ENCODE peak calls at places on chromosomes 1 and 21, in eight cellular contexts. W is neural progenitor cell, B is PC-3, U is OCI-LY7, N is GM23248, H is hepatocyte, A is SK-N-SH, L is MM.1S. Z is an unnamed sample.

GRCh38 chr21:15233611-15234010 is 168.8 kb upstream of the NRIP1 start:
- DNase-seq in L (no peak), N (no peak), U (no peak), H (no peak), B (no peak), A (no peak), W (no peak), Z (no peak)

GRCh38 chr1:230422221-230422981 is 3.7 kb downstream of the PGBD5 start:
- DNase-seq in W (peak; percentile 33), H (no peak), N (no peak), B (no peak), L (no peak), U (no peak), A (no peak), Z (no peak)

GRCh38 chr21:45541221-45542039 is 810 bp downstream of the SLC19A1 start:
- DNase-seq in L (peak; percentile 94), B (peak; percentile 74), N (peak; percentile 74), U (peak; percentile 68), W (no peak), A (peak; percentile 95), H (peak; percentile 67), Z (peak; percentile 31)

GRCh38 chr1:9079980-9080703 is 10.7 kb upstream of the SLC2A5 start:
- DNase-seq in B (no peak), L (peak; percentile 95), U (peak; percentile 94), N (no peak), W (no peak), H (no peak), A (no peak), Z (no peak)

GRCh38 chr1:85579619-85580018 is 942 bp upstream of the CCN1 start:
- DNase-seq in H (no peak), W (peak; percentile 60), L (no peak), U (no peak), A (no peak), N (peak; percentile 78), B (peak; percentile 75), Z (no peak)

GRCh38 chr1:180168786-180169640 is 14.3 kb downstream of the QSOX1 start:
- DNase-seq in B (peak; percentile 39), H (peak; percentile 69), U (peak; percentile 53), W (peak; percentile 68), L (peak; percentile 43), A (peak; percentile 78), N (peak; percentile 58), Z (no peak)

GRCh38 chr1:229058111-229058551 is 212.8 kb upstream of the RAB4A start:
- DNase-seq in L (no peak), N (no peak), W (no peak), H (no peak), U (no peak), A (peak; percentile 30), B (no peak), Z (no peak)

GRCh38 chr21:43600642-43601397 is 58.5 kb downstream of the HSF2BP start:
- DNase-seq in W (no peak), L (no peak), A (peak; percentile 39), B (peak; percentile 92), N (peak; percentile 91), U (no peak), H (peak; percentile 49), Z (no peak)

GRCh38 chr1:245822997-245823396 is 668.2 kb downstream of the KIF26B start:
- DNase-seq in A (no peak), B (peak; percentile 89), U (no peak), L (no peak), N (peak; percentile 94), W (no peak), H (peak; percentile 16), Z (no peak)

GRCh38 chr1:37478451-37478871 is 4.1 kb downstream of the ZC3H12A start:
- DNase-seq in A (no peak), U (no peak), B (peak; percentile 71), N (peak; percentile 93), H (peak; percentile 22), L (no peak), W (no peak), Z (no peak)

GRCh38 chr1:50976890-50977574 is 7.0 kb downstream of the CDKN2C start:
- DNase-seq in H (no peak), B (peak; percentile 52), U (peak; percentile 65), L (peak; percentile 23), N (peak; percentile 80), A (peak; percentile 66), W (peak; percentile 48), Z (no peak)

GRCh38 chr1:52288286-52288685 is 77.7 kb downstream of the CC2D1B start:
- DNase-seq in U (no peak), L (no peak), N (peak; percentile 54), B (peak; percentile 1), A (no peak), H (no peak), W (no peak), Z (peak; percentile 60)

GRCh38 chr21:33360281-33360680 is 35.5 kb downstream of the IFNAR1 start:
- DNase-seq in H (no peak), N (peak; percentile 81), B (peak; percentile 59), U (no peak), L (no peak), W (no peak), A (no peak), Z (no peak)

GRCh38 chr1:1083181-1084027 is 9.3 kb upstream of the RNF223 start:
- DNase-seq in A (no peak), N (no peak), U (no peak), B (no peak), L (no peak), H (no peak), W (no peak), Z (no peak)

GRCh38 chr1:207069059-207069458 is 16.0 kb downstream of the PFKFB2 start:
- DNase-seq in W (no peak), N (no peak), B (no peak), L (no peak), H (no peak), A (no peak), U (no peak), Z (no peak)

GRCh38 chr1:19452221-19452663 is 33.1 kb downstream of the CAPZB start:
- DNase-seq in U (no peak), N (peak; percentile 97), B (no peak), A (no peak), L (no peak), H (no peak), W (no peak), Z (no peak)

GRCh38 chr1:24606296-24606605 is 36.9 kb upstream of the SRRM1 start:
- DNase-seq in U (no peak), H (no peak), A (no peak), L (no peak), W (no peak), N (no peak), B (no peak), Z (no peak)

DNA sequence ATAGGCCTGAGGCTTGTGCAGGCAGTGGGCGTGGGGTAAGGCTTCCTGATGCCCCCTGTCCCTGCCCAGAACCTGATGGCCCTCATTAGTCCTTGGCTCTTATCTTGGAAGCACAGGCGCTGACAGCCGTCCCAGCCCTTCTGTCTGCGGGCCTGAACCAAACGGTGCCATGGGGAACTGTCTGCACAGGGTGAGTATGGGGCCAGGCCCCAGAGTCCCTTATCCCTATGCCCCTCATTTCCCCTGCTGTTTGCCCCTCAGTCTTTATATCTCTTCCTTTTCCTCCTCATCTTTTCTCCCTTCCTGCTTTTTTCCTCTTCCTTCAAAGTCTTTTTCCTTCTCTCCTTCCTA is at the start of gene ACKR1:
- DNase-seq in U (no peak), W (no peak), L (no peak), H (no peak), B (no peak), A (no peak), N (no peak), Z (no peak)
- H3K9me3 ChIP-seq in U (no peaks in the 10 kb centered on the region), W (no peaks in the 10 kb centered on the region), L (no peaks in the 10 kb centered on the region), H (no peaks in the 10 kb centered on the region), B (no peaks in the 10 kb centered on the region), A (no peaks in the 10 kb centered on the region), N (no peaks in the 10 kb centered on the region), Z (no peaks in the 10 kb centered on the region)

DNA sequence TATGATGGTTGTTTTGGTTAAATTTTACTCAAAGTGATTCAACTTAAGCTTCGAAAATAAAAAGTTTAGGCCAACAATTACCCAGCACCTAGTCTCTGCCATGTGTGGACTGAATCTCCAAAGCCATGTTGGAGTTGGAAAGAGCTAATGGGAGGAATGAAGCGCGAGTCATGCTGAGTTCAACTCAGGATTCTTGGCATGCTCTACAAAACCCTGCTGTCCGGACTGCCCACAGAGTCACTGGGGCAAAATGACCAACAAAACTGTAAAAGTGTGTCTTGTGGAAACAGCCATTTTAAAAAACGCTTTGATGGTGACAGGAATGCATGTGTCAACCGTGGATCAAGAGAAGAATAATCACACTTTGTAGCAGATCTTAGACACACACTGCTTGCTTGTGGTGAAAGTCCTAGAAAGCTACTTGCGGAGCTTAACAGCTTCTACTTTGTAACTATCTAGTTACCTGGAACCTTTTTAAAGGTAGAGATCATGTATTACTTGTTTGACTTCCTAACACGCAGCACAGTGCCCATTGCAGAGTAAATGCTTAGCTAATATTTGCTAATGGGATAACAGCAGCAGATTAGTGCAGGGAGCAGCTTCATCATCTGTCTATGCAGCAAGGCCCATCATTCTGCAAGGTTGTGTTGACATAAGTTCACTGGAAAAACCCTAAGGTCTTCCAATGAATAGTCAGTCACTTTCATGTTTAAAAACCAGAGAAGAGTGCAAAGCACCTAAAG is 7.0 kb upstream of the GBP6 start:
- DNase-seq in H (peak; percentile 31), B (peak; percentile 48), W (no peak), N (peak; percentile 84), A (no peak), L (no peak), U (no peak), Z (no peak)
- TF ChIP-seq EZH2phosphoT487 in H (peak; percentile 77), B (no peak), W (no peak), N (no peak), A (no peak), L (no peak), U (no peak), Z (no peak)

GRCh38 chr1:22098752-22099151 is 44.1 kb downstream of the WNT4 start:
- DNase-seq in U (no peak), A (no peak), W (no peak), N (no peak), H (no peak), L (no peak), B (no peak), Z (no peak)
- H3K9me3 ChIP-seq in U (no peaks in the 10 kb centered on the region), A (no peaks in the 10 kb centered on the region), W (no peaks in the 10 kb centered on the region), N (no peaks in the 10 kb centered on the region), H (no peaks in the 10 kb centered on the region), L (no peaks in the 10 kb centered on the region), B (no peaks in the 10 kb centered on the region), Z (no peaks in the 10 kb centered on the region)

DNA sequence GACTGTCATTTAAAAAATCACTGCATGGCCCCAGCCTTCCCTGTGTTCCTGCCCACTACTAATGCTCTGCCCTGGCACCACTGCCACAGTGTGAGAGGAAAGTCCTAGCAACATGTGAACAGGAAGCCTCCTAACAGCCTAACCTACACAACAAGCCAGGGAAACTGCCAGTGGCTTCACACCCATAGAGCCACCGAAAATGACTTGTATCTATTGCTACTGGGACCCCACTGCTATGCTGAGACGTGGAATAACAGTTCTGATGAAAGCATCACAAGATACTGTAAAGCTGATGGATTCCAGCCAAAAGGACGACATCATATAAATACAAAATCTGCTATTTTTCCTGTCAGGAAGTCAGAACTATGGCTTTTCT is 74.9 kb downstream of the JAK1 start:
- DNase-seq in N (peak; percentile 40), L (no peak), A (no peak), H (no peak), B (no peak), W (no peak), U (no peak), Z (no peak)
- TF ChIP-seq EZH2phosphoT487 in N (no peak), L (no peak), A (no peak), H (no peak), B (no peak), W (no peak), U (no peak), Z (no peak)

GRCh38 chr1:165874643-165875042 is 47.2 kb downstream of the UCK2 start:
- DNase-seq in N (no peak), W (no peak), A (no peak), U (no peak), H (no peak), B (no peak), L (no peak), Z (no peak)
- H3K9me3 ChIP-seq in N (no peaks in the 10 kb centered on the region), W (peaks cover 16% of the 10 kb centered on the region), A (no peaks in the 10 kb centered on the region), U (peaks cover 7% of the 10 kb centered on the region), H (no peaks in the 10 kb centered on the region), B (no peaks in the 10 kb centered on the region), L (no peaks in the 10 kb centered on the region), Z (peaks cover 7% of the 10 kb centered on the region)